ENCODE peak calls at places on chromosomes 16 and 17, in six cellular contexts. One of them, this sample, is unnamed. For H3K4me1, the result is how much of the 10 kb centered on the place peaks cover.

GRCh38 chr17:61926831-61927210 is 961 bp downstream of the INTS2 start:
- DNase-seq in keratinocyte: no peak
- DNase-seq in H1: no peak
- DNase-seq in ovary: no peak
- DNase-seq in K562: no peak
- DNase-seq in naive thymus-derived CD4-positive, alpha-beta T cell: no peak
- DNase-seq in this sample: no peak

GRCh38 chr16:57627184-57627871 is 1.1 kb upstream of the ADGRG1 start:
- DNase-seq in keratinocyte: no peak
- DNase-seq in H1: no peak
- DNase-seq in ovary: no peak
- DNase-seq in K562: no peak
- DNase-seq in naive thymus-derived CD4-positive, alpha-beta T cell: no peak
- DNase-seq in this sample: no peak

GRCh38 chr17:28724500-28725165 is 1.4 kb downstream of the TLCD1 start:
- DNase-seq in keratinocyte: no peak
- DNase-seq in H1: no peak
- DNase-seq in ovary: no peak
- DNase-seq in K562: no peak
- DNase-seq in naive thymus-derived CD4-positive, alpha-beta T cell: no peak
- DNase-seq in this sample: no peak

GRCh38 chr17:67520282-67520906 is 143.3 kb downstream of the PITPNC1 start:
- DNase-seq in keratinocyte: no peak
- DNase-seq in H1: no peak
- DNase-seq in ovary: no peak
- DNase-seq in K562: no peak
- DNase-seq in naive thymus-derived CD4-positive, alpha-beta T cell: no peak
- DNase-seq in this sample: peak

GRCh38 chr17:80760501-80760900 is 215.9 kb downstream of the RPTOR start:
- DNase-seq in keratinocyte: peak
- DNase-seq in H1: no peak
- DNase-seq in ovary: no peak
- DNase-seq in K562: no peak
- DNase-seq in naive thymus-derived CD4-positive, alpha-beta T cell: peak
- DNase-seq in this sample: no peak

GRCh38 chr17:42387663-42388380 is 420 bp downstream of the STAT3 start:
- DNase-seq in keratinocyte: no peak
- DNase-seq in H1: no peak
- DNase-seq in ovary: no peak
- DNase-seq in K562: peak
- DNase-seq in naive thymus-derived CD4-positive, alpha-beta T cell: peak
- DNase-seq in this sample: no peak

GRCh38 chr16:10333321-10334032 is 52.4 kb upstream of the ATF7IP2 start:
- DNase-seq in keratinocyte: no peak
- DNase-seq in H1: no peak
- DNase-seq in ovary: no peak
- DNase-seq in K562: no peak
- DNase-seq in naive thymus-derived CD4-positive, alpha-beta T cell: peak
- DNase-seq in this sample: no peak

GRCh38 chr17:4782652-4783051 is 3.5 kb downstream of the VMO1 start:
- DNase-seq in keratinocyte: no peak
- DNase-seq in H1: no peak
- DNase-seq in ovary: no peak
- DNase-seq in K562: peak
- DNase-seq in naive thymus-derived CD4-positive, alpha-beta T cell: no peak
- DNase-seq in this sample: peak

GRCh38 chr17:57671546-57672204 is 73.4 kb downstream of the CCDC182 start:
- DNase-seq in keratinocyte: peak
- DNase-seq in H1: peak
- DNase-seq in ovary: peak
- DNase-seq in K562: peak
- DNase-seq in naive thymus-derived CD4-positive, alpha-beta T cell: peak
- DNase-seq in this sample: peak

GRCh38 chr17:77315551-77316190 is 174.9 kb downstream of the SEC14L1 start:
- DNase-seq in keratinocyte: no peak
- DNase-seq in H1: no peak
- DNase-seq in ovary: peak
- DNase-seq in K562: no peak
- DNase-seq in naive thymus-derived CD4-positive, alpha-beta T cell: no peak
- DNase-seq in this sample: no peak

GRCh38 chr17:27568811-27569210 is 62.2 kb upstream of the LGALS9 start:
- DNase-seq in keratinocyte: no peak
- DNase-seq in H1: no peak
- DNase-seq in ovary: no peak
- DNase-seq in K562: no peak
- DNase-seq in naive thymus-derived CD4-positive, alpha-beta T cell: no peak
- DNase-seq in this sample: no peak

GRCh38 chr16:49600976-49601375 is 227.4 kb downstream of the C16orf78 start:
- DNase-seq in keratinocyte: no peak
- DNase-seq in H1: no peak
- DNase-seq in ovary: no peak
- DNase-seq in K562: no peak
- DNase-seq in naive thymus-derived CD4-positive, alpha-beta T cell: no peak
- DNase-seq in this sample: no peak

GRCh38 chr17:20172378-20172775 is 163.2 kb downstream of the SPECC1 start:
- DNase-seq in keratinocyte: no peak
- DNase-seq in H1: no peak
- DNase-seq in ovary: no peak
- DNase-seq in K562: no peak
- DNase-seq in naive thymus-derived CD4-positive, alpha-beta T cell: no peak
- DNase-seq in this sample: no peak

GRCh38 chr16:56606071-56606687 is 2.2 kb upstream of the MT2A start:
- DNase-seq in keratinocyte: no peak
- DNase-seq in H1: no peak
- DNase-seq in ovary: peak
- DNase-seq in K562: no peak
- DNase-seq in naive thymus-derived CD4-positive, alpha-beta T cell: no peak
- DNase-seq in this sample: no peak
- H3K4me1 ChIP-seq in keratinocyte: under half
- H3K4me1 ChIP-seq in H1: under half
- H3K4me1 ChIP-seq in ovary: under half
- H3K4me1 ChIP-seq in K562: under half
- H3K4me1 ChIP-seq in naive thymus-derived CD4-positive, alpha-beta T cell: under half
- H3K4me1 ChIP-seq in this sample: under half

GRCh38 chr16:27202923-27203428 is 350 bp upstream of the KDM8 start:
- DNase-seq in keratinocyte: no peak
- DNase-seq in H1: no peak
- DNase-seq in ovary: no peak
- DNase-seq in K562: no peak
- DNase-seq in naive thymus-derived CD4-positive, alpha-beta T cell: no peak
- DNase-seq in this sample: no peak
- H3K4me1 ChIP-seq in keratinocyte: under half
- H3K4me1 ChIP-seq in H1: under half
- H3K4me1 ChIP-seq in ovary: under half
- H3K4me1 ChIP-seq in K562: under half
- H3K4me1 ChIP-seq in naive thymus-derived CD4-positive, alpha-beta T cell: under half
- H3K4me1 ChIP-seq in this sample: under half

DNA sequence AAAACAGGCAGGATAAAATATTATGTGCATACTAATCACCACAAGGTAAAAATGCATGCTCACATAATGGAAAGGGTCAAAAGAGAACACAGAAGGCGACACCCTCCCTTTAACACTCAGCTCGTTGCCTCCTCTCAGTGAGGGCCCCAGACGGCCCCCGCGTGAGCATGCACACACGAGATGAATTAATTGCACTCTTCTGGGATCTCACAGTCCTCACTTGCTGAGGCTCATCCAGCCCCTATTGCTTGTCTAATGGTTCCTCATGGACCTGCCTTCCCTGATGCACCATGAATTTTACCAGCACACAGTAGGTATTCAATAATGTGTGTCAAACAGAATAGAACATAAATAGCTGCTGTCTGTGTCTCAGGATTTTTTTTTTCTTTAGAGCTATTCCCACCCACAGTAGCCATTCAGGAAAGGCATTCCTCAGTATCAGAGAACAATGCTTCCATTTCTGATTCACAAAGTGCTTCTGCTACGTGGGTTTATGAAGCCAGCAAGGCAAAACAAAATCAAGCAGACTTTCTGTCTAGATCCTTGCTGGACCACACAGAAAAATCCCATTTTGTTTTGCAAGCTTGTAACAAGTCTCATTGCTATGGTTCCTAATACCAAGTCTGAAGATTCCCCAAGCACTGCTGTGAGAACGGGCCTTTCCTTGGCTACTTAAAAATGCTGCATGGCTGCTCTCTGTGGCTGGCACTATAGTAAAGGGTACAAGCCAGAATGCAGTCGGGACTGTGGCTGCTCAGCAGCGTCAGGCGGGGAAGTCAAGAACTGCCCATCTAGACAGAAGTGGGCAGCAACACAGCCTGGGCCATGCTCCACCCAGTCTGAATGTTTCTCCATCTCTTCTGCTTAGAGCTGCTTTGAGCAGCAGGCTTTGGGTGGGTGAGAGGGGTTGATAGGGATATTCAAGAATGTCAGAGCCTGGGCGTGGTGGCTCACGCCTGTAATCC is 43.5 kb downstream of the TOM1L2 start:
- DNase-seq in keratinocyte: no peak
- DNase-seq in H1: no peak
- DNase-seq in ovary: no peak
- DNase-seq in K562: no peak
- DNase-seq in naive thymus-derived CD4-positive, alpha-beta T cell: no peak
- DNase-seq in this sample: no peak
- H3K4me1 ChIP-seq in keratinocyte: under half
- H3K4me1 ChIP-seq in H1: under half
- H3K4me1 ChIP-seq in ovary: under half
- H3K4me1 ChIP-seq in K562: under half
- H3K4me1 ChIP-seq in naive thymus-derived CD4-positive, alpha-beta T cell: under half
- H3K4me1 ChIP-seq in this sample: under half

GRCh38 chr17:63824362-63824761 is 2.9 kb upstream of the PSMC5 start:
- DNase-seq in keratinocyte: no peak
- DNase-seq in H1: no peak
- DNase-seq in ovary: no peak
- DNase-seq in K562: no peak
- DNase-seq in naive thymus-derived CD4-positive, alpha-beta T cell: no peak
- DNase-seq in this sample: no peak

GRCh38 chr17:63820963-63821561 is 6.2 kb upstream of the PSMC5 start:
- DNase-seq in keratinocyte: no peak
- DNase-seq in H1: no peak
- DNase-seq in ovary: no peak
- DNase-seq in K562: no peak
- DNase-seq in naive thymus-derived CD4-positive, alpha-beta T cell: no peak
- DNase-seq in this sample: no peak

GRCh38 chr17:63823659-63824331 is 3.4 kb upstream of the PSMC5 start:
- DNase-seq in keratinocyte: no peak
- DNase-seq in H1: no peak
- DNase-seq in ovary: no peak
- DNase-seq in K562: no peak
- DNase-seq in naive thymus-derived CD4-positive, alpha-beta T cell: no peak
- DNase-seq in this sample: no peak

GRCh38 chr17:63821809-63822208 is 5.4 kb upstream of the PSMC5 start:
- DNase-seq in keratinocyte: no peak
- DNase-seq in H1: no peak
- DNase-seq in ovary: no peak
- DNase-seq in K562: no peak
- DNase-seq in naive thymus-derived CD4-positive, alpha-beta T cell: no peak
- DNase-seq in this sample: no peak

GRCh38 chr17:63822537-63822936 is 4.7 kb upstream of the PSMC5 start:
- DNase-seq in keratinocyte: no peak
- DNase-seq in H1: no peak
- DNase-seq in ovary: no peak
- DNase-seq in K562: no peak
- DNase-seq in naive thymus-derived CD4-positive, alpha-beta T cell: no peak
- DNase-seq in this sample: no peak
- H3K4me1 ChIP-seq in keratinocyte: under half
- H3K4me1 ChIP-seq in H1: under half
- H3K4me1 ChIP-seq in ovary: under half
- H3K4me1 ChIP-seq in K562: under half
- H3K4me1 ChIP-seq in naive thymus-derived CD4-positive, alpha-beta T cell: under half
- H3K4me1 ChIP-seq in this sample: under half

GRCh38 chr17:48563385-48563838 is 14.7 kb downstream of the HOXB4 start:
- DNase-seq in keratinocyte: no peak
- DNase-seq in H1: no peak
- DNase-seq in ovary: no peak
- DNase-seq in K562: no peak
- DNase-seq in naive thymus-derived CD4-positive, alpha-beta T cell: no peak
- DNase-seq in this sample: no peak
- H3K4me1 ChIP-seq in keratinocyte: under half
- H3K4me1 ChIP-seq in H1: under half
- H3K4me1 ChIP-seq in ovary: under half
- H3K4me1 ChIP-seq in K562: under half
- H3K4me1 ChIP-seq in naive thymus-derived CD4-positive, alpha-beta T cell: under half
- H3K4me1 ChIP-seq in this sample: under half

DNA sequence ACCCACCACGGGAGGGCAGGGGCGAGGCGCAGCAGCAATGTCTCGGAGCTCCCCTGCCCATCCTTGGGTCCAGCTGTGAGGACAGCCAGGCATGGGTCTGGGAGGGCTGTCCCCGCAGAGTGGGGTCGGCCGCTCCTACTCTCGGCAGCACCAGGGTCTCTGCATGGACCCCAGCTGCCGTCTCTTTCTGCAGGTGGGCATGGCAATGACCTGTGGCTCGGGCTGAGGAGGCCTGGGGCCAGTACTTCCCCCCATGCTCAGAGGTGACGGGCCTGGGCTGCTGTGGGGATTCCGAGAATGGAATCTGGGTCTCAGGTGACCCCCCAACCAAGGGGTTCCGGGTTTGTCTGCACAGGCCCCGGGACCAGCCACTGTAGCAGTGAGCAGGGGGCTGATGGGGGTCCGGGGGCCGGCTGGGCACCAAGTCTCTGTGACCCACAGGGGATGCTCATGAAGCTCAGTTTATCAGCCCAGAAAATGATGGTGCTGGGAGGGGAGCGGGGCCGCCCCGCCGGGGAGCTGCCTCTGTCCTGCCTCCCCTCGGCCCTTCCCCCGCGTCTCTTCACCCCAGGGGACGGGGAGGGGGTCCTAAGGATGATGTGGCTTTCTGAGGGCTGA is 23.5 kb downstream of the CACNA1H start:
- DNase-seq in keratinocyte: no peak
- DNase-seq in H1: no peak
- DNase-seq in ovary: no peak
- DNase-seq in K562: no peak
- DNase-seq in naive thymus-derived CD4-positive, alpha-beta T cell: no peak
- DNase-seq in this sample: no peak
- H3K4me1 ChIP-seq in keratinocyte: under half
- H3K4me1 ChIP-seq in H1: under half
- H3K4me1 ChIP-seq in ovary: under half
- H3K4me1 ChIP-seq in K562: half or more
- H3K4me1 ChIP-seq in naive thymus-derived CD4-positive, alpha-beta T cell: under half
- H3K4me1 ChIP-seq in this sample: under half

GRCh38 chr17:40181205-40181604 is 3.9 kb downstream of the RAPGEFL1 start:
- DNase-seq in keratinocyte: no peak
- DNase-seq in H1: no peak
- DNase-seq in ovary: no peak
- DNase-seq in K562: no peak
- DNase-seq in naive thymus-derived CD4-positive, alpha-beta T cell: no peak
- DNase-seq in this sample: no peak
- H3K4me1 ChIP-seq in keratinocyte: under half
- H3K4me1 ChIP-seq in H1: under half
- H3K4me1 ChIP-seq in ovary: under half
- H3K4me1 ChIP-seq in K562: under half
- H3K4me1 ChIP-seq in naive thymus-derived CD4-positive, alpha-beta T cell: under half
- H3K4me1 ChIP-seq in this sample: under half

DNA sequence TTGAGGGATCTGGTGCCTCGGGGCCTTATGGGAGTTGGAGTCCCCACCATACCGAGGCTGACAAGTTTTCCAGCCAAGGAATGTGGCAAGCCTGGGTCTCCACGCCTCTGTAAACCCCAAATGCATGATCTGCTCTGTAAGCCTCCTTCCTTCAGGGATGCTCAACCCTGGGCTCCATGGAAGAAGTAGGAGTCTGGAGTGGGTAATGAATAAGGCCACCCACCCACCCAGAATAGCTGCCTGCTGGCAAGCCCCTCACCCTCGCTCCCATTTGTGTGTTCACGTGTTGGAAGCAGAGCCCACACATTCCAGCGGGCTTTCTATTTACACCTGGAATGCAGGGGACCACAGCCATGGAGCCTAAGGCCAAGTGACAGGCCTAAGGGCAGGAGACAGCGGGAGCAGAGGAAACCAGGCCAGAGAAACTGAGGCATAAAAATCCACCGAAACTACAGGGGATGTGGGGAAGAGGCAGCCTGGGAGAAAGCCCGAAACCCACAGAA is 4.4 kb downstream of the DLG4 start:
- DNase-seq in keratinocyte: no peak
- DNase-seq in H1: no peak
- DNase-seq in ovary: no peak
- DNase-seq in K562: no peak
- DNase-seq in naive thymus-derived CD4-positive, alpha-beta T cell: no peak
- DNase-seq in this sample: no peak
- H3K4me1 ChIP-seq in keratinocyte: under half
- H3K4me1 ChIP-seq in H1: under half
- H3K4me1 ChIP-seq in ovary: under half
- H3K4me1 ChIP-seq in K562: under half
- H3K4me1 ChIP-seq in naive thymus-derived CD4-positive, alpha-beta T cell: under half
- H3K4me1 ChIP-seq in this sample: under half